ENCODE peak calls at places on chromosomes 1 and 21, in six cellular contexts. N, O, W, Z, M and G are unnamed samples.

GRCh38 chr1:180911640-180912161 is 996 bp upstream of the KIAA1614 start:
- DNase-seq in N (no peak), O (no peak), W (no peak), Z (no peak), M (no peak), G (no peak)

GRCh38 chr1:110155878-110156522 is 5.7 kb downstream of the SLC6A17 start:
- DNase-seq in N (peak; percentile 53), O (peak; percentile 24), W (peak; percentile 33), Z (no peak), M (no peak), G (peak; percentile 39)

GRCh38 chr1:182410620-182411273 is 10.3 kb upstream of the TEDDM1 start:
- DNase-seq in N (no peak), O (no peak), W (no peak), Z (no peak), M (no peak), G (no peak)

GRCh38 chr1:206982216-206982615 is 12.0 kb upstream of the FCAMR start:
- DNase-seq in N (peak; percentile 33), O (peak; percentile 37), W (no peak), Z (peak; percentile 55), M (peak; percentile 57), G (peak; percentile 59)

GRCh38 chr1:197521118-197521739 is 253.2 kb downstream of the CRB1 start:
- DNase-seq in N (peak; percentile 17), O (no peak), W (no peak), Z (no peak), M (peak; percentile 25), G (no peak)

GRCh38 chr1:215002471-215002870 is 80.1 kb upstream of the KCNK2 start:
- DNase-seq in N (peak; percentile 44), O (no peak), W (no peak), Z (no peak), M (no peak), G (no peak)

GRCh38 chr1:50929376-50929958 is 30.6 kb downstream of the FAF1 start:
- DNase-seq in N (peak; percentile 12), O (no peak), W (no peak), Z (no peak), M (peak; percentile 39), G (no peak)

GRCh38 chr1:96072021-96072420 is 649.6 kb upstream of the PTBP2 start:
- DNase-seq in N (no peak), O (no peak), W (no peak), Z (no peak), M (no peak), G (no peak)

GRCh38 chr1:17875171-17875881 is 120.2 kb downstream of the ACTL8 start:
- DNase-seq in N (peak; percentile 20), O (no peak), W (no peak), Z (no peak), M (no peak), G (no peak)

GRCh38 chr1:68651115-68651514 is 154.2 kb upstream of the DEPDC1 start:
- DNase-seq in N (no peak), O (no peak), W (no peak), Z (no peak), M (no peak), G (no peak)

GRCh38 chr21:14863745-14864210 is 201.0 kb downstream of the NRIP1 start:
- DNase-seq in N (no peak), O (no peak), W (no peak), Z (no peak), M (peak; percentile 18), G (no peak)

GRCh38 chr1:55010887-55011217 is 12.1 kb downstream of the BSND start:
- DNase-seq in N (no peak), O (no peak), W (no peak), Z (no peak), M (no peak), G (no peak)

GRCh38 chr1:12124693-12125421 is 41.9 kb upstream of the TNFRSF1B start:
- DNase-seq in N (peak; percentile 41), O (peak; percentile 68), W (peak; percentile 80), Z (peak; percentile 66), M (peak; percentile 53), G (peak; percentile 84)

GRCh38 chr1:1307261-1307907 is 346 bp downstream of the ACAP3 start:
- DNase-seq in N (no peak), O (no peak), W (no peak), Z (no peak), M (no peak), G (peak; percentile 46)

GRCh38 chr21:28429161-28429560 is 563.5 kb downstream of the LTN1 start:
- DNase-seq in N (no peak), O (no peak), W (no peak), Z (no peak), M (no peak), G (no peak)

GRCh38 chr1:246695136-246695535 is 29.1 kb upstream of the SCCPDH start:
- DNase-seq in N (peak; percentile 58), O (no peak), W (no peak), Z (no peak), M (no peak), G (no peak)

GRCh38 chr1:193260056-193260750 is 73.8 kb upstream of the B3GALT2 start:
- DNase-seq in N (no peak), O (no peak), W (no peak), Z (no peak), M (no peak), G (no peak)

GRCh38 chr21:43375827-43376795 is 50.8 kb downstream of the SIK1 start:
- DNase-seq in N (no peak), O (no peak), W (no peak), Z (no peak), M (no peak), G (no peak)

GRCh38 chr1:41239988-41240610 is 2.0 kb downstream of the SCMH1 start:
- DNase-seq in N (peak; percentile 59), O (no peak), W (no peak), Z (no peak), M (peak; percentile 73), G (no peak)

GRCh38 chr1:1004780-1005697 is 5.1 kb upstream of the HES4 start:
- DNase-seq in N (no peak), O (no peak), W (no peak), Z (no peak), M (no peak), G (peak; percentile 64)

GRCh38 chr21:46297311-46298082 is 11.4 kb downstream of the YBEY start:
- DNase-seq in N (no peak), O (no peak), W (no peak), Z (no peak), M (no peak), G (no peak)

GRCh38 chr1:151062738-151063371 is 2.7 kb downstream of the MLLT11 start:
- DNase-seq in N (peak; percentile 79), O (no peak), W (no peak), Z (no peak), M (peak; percentile 62), G (no peak)

GRCh38 chr1:66282343-66282852 is 251.6 kb upstream of the SGIP1 start:
- DNase-seq in N (peak; percentile 98), O (peak; percentile 12), W (no peak), Z (no peak), M (peak; percentile 66), G (no peak)

GRCh38 chr1:203174324-203174985 is 1.2 kb downstream of the MYBPH start:
- DNase-seq in N (no peak), O (no peak), W (no peak), Z (no peak), M (no peak), G (no peak)

GRCh38 chr1:203172184-203173115 is 3.2 kb downstream of the MYBPH start:
- DNase-seq in N (peak; percentile 40), O (peak; percentile 19), W (no peak), Z (peak; percentile 61), M (peak; percentile 67), G (peak; percentile 61)

GRCh38 chr1:203173566-203173965 is 2.1 kb downstream of the MYBPH start:
- DNase-seq in N (no peak), O (no peak), W (no peak), Z (no peak), M (no peak), G (no peak)

GRCh38 chr1:203171341-203172183 is 4.1 kb downstream of the MYBPH start:
- DNase-seq in N (no peak), O (no peak), W (no peak), Z (no peak), M (no peak), G (no peak)

DNA sequence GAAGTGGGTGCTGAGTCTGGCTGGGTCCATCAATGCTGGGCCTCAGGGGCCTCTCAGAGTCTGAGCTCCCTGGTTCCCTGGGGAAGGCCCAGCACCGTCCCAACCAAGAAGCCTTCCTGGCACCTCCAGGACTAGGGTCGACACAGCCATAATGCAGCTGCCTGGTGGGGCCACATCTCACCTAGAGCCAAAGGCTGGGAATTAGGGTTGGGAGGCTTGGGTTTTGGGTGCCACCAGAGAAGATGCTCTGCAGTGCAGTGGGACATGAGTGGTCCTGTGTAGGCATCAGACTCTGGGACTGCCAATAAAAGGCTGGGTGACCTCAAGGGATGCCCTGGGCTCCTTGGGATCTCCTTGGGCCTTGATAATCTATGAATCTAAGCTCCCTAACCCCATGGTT is 2.5 kb downstream of the MYBPH start:
- DNase-seq in N (no peak), O (no peak), W (no peak), Z (no peak), M (no peak), G (no peak)
- H3K4me3 ChIP-seq in N (no peak overlapping the region), O (no peak overlapping the region), W (no peak overlapping the region), Z (no peak overlapping the region), M (no peak overlapping the region), G (no peak overlapping the region)

DNA sequence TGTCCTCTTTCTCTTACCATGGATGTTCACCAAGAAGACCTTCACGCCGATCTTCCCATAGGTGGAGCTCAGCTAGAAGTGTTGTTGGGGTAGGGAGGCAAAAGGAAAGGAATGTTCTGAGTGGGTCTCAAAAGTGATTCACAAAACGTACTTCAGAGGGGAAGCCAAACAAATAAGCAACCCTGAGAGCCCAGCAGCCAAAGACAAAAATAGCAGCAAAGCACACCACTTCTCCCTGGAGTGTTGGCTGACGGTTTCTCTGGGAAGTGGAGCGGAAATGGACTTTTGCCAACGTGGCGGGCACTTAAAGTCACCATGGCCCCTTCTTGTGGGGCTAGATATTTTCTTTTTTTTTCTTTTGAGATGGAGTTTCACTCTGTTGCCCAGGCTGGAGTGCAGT is 23.1 kb downstream of the SLC26A9 start:
- DNase-seq in N (no peak), O (no peak), W (no peak), Z (no peak), M (no peak), G (peak; percentile 87)
- H3K27ac ChIP-seq in N (no peak overlapping the region), O (no peak overlapping the region), W (no peak overlapping the region), Z (no peak overlapping the region), M (peak overlapping the region; percentile 71), G (peak overlapping the region; percentile 37)

GRCh38 chr21:34814529-34814951 is 145.7 kb downstream of the CLIC6 start:
- DNase-seq in N (peak; percentile 57), O (no peak), W (no peak), Z (no peak), M (no peak), G (no peak)

GRCh38 chr21:34811368-34811767 is 142.6 kb downstream of the CLIC6 start:
- DNase-seq in N (no peak), O (no peak), W (no peak), Z (no peak), M (no peak), G (no peak)

GRCh38 chr21:34810786-34811185 is 142.0 kb downstream of the CLIC6 start:
- DNase-seq in N (no peak), O (no peak), W (no peak), Z (no peak), M (no peak), G (no peak)

GRCh38 chr21:34813266-34813886 is 144.6 kb downstream of the CLIC6 start:
- DNase-seq in N (peak; percentile 98), O (no peak), W (no peak), Z (no peak), M (peak; percentile 60), G (no peak)

GRCh38 chr21:34812510-34813265 is 143.9 kb downstream of the CLIC6 start:
- DNase-seq in N (peak; percentile 81), O (no peak), W (no peak), Z (no peak), M (peak; percentile 74), G (no peak)
- H3K4me3 ChIP-seq in N (no peak overlapping the region), O (no peak overlapping the region), W (no peak overlapping the region), Z (no peak overlapping the region), M (no peak overlapping the region), G (no peak overlapping the region)

GRCh38 chr1:222522105-222522915 is 25.6 kb downstream of the HHIPL2 start:
- DNase-seq in N (no peak), O (no peak), W (no peak), Z (no peak), M (peak; percentile 62), G (no peak)
- H3K27ac ChIP-seq in N (no peak overlapping the region), O (no peak overlapping the region), W (no peak overlapping the region), Z (no peak overlapping the region), M (peak overlapping the region; percentile 83), G (no peak overlapping the region)